ENCODE peak calls at places on chromosomes 7 and 10, in six cellular contexts. B is adrenal gland, P is cardiac muscle cell, O is AG09319, Q is AG09309, A is GM12891. W is an unnamed sample.

GRCh38 chr7:90178592-90179279 is 24.5 kb downstream of the STEAP1 start:
- DNase-seq in B (no peak), P (no peak), O (no peak), Q (peak), A (no peak), W (peak)

GRCh38 chr10:132865851-132866600 is 76.3 kb downstream of the CFAP46 start:
- DNase-seq in B (peak), P (no peak), O (no peak), Q (no peak), A (no peak), W (no peak)

GRCh38 chr7:114911411-114911810 is 10.5 kb upstream of the MDFIC start:
- DNase-seq in B (no peak), P (no peak), O (no peak), Q (no peak), A (no peak), W (no peak)

GRCh38 chr7:25032774-25033743 is 53.1 kb upstream of the OSBPL3 start:
- DNase-seq in B (no peak), P (no peak), O (no peak), Q (no peak), A (no peak), W (no peak)

GRCh38 chr7:77923419-77923818 is 124.8 kb downstream of the PHTF2 start:
- DNase-seq in B (no peak), P (peak), O (no peak), Q (no peak), A (no peak), W (peak)

GRCh38 chr7:33108931-33109757 is at the start of gene RP9:
- DNase-seq in B (peak), P (peak), O (no peak), Q (no peak), A (peak), W (peak)

GRCh38 chr10:119470920-119471702 is 71.4 kb downstream of the RGS10 start:
- DNase-seq in B (no peak), P (no peak), O (no peak), Q (no peak), A (no peak), W (no peak)

GRCh38 chr7:10974717-10975032 is 1.0 kb downstream of the PHF14 start:
- DNase-seq in B (no peak), P (no peak), O (no peak), Q (no peak), A (no peak), W (no peak)

GRCh38 chr10:60943372-60944158 is 420 bp downstream of the RHOBTB1 start:
- DNase-seq in B (peak), P (peak), O (no peak), Q (no peak), A (peak), W (peak)

GRCh38 chr7:151244156-151244870 is 4.2 kb downstream of the SMARCD3 start:
- DNase-seq in B (no peak), P (peak), O (no peak), Q (no peak), A (peak), W (peak)

GRCh38 chr7:55044791-55045190 is 26.0 kb downstream of the EGFR start:
- DNase-seq in B (no peak), P (no peak), O (no peak), Q (no peak), A (no peak), W (no peak)

GRCh38 chr10:89440262-89440661 is 25.9 kb downstream of the IFIT5 start:
- DNase-seq in B (no peak), P (no peak), O (no peak), Q (no peak), A (no peak), W (no peak)

GRCh38 chr10:95444792-95445191 is 116.4 kb downstream of the SORBS1 start:
- DNase-seq in B (no peak), P (peak), O (no peak), Q (no peak), A (no peak), W (no peak)

GRCh38 chr7:141320287-141320686 is 230.9 kb upstream of the AGK start:
- DNase-seq in B (no peak), P (no peak), O (no peak), Q (no peak), A (no peak), W (peak)

GRCh38 chr7:102044984-102045673 is 227.7 kb downstream of the CUX1 start:
- DNase-seq in B (peak), P (no peak), O (peak), Q (peak), A (no peak), W (peak)

GRCh38 chr7:457814-458510 is 61.7 kb downstream of the PDGFA start:
- DNase-seq in B (no peak), P (no peak), O (no peak), Q (no peak), A (no peak), W (no peak)

GRCh38 chr10:97185326-97186058 is at the start of gene SLIT1:
- DNase-seq in B (no peak), P (peak), O (no peak), Q (no peak), A (no peak), W (no peak)

GRCh38 chr10:124035928-124036558 is 57.4 kb downstream of the CHST15 start:
- DNase-seq in B (peak), P (no peak), O (no peak), Q (no peak), A (peak), W (no peak)

GRCh38 chr7:90180649-90181048 is 26.4 kb downstream of the STEAP1 start:
- DNase-seq in B (no peak), P (no peak), O (no peak), Q (no peak), A (no peak), W (peak)

GRCh38 chr7:115015619-115016018 is 93.7 kb downstream of the MDFIC start:
- DNase-seq in B (no peak), P (no peak), O (peak), Q (no peak), A (no peak), W (peak)

GRCh38 chr10:73950569-73950968 is 39.6 kb downstream of the PLAU start:
- DNase-seq in B (no peak), P (no peak), O (no peak), Q (no peak), A (no peak), W (no peak)

GRCh38 chr7:133641436-133641835 is 388.6 kb downstream of the EXOC4 start:
- DNase-seq in B (no peak), P (no peak), O (no peak), Q (no peak), A (no peak), W (no peak)

GRCh38 chr7:157978766-157979165 is 608.9 kb downstream of the PTPRN2 start:
- DNase-seq in B (peak), P (no peak), O (no peak), Q (no peak), A (no peak), W (no peak)

GRCh38 chr10:112269266-112269665 is 13.9 kb upstream of the TECTB start:
- DNase-seq in B (no peak), P (no peak), O (no peak), Q (no peak), A (no peak), W (no peak)

GRCh38 chr7:155298288-155298833 is 683 bp downstream of the INSIG1 start:
- DNase-seq in B (no peak), P (no peak), O (no peak), Q (no peak), A (no peak), W (no peak)

GRCh38 chr7:74502216-74502891 is 48.6 kb downstream of the GTF2IRD1 start:
- DNase-seq in B (peak), P (no peak), O (no peak), Q (no peak), A (no peak), W (no peak)

GRCh38 chr10:99906470-99906869 is 103.3 kb downstream of the DNMBP start:
- DNase-seq in B (peak), P (no peak), O (no peak), Q (no peak), A (no peak), W (peak)

GRCh38 chr7:128687131-128687530 is 15.0 kb downstream of the GARIN1A start:
- DNase-seq in B (no peak), P (no peak), O (no peak), Q (no peak), A (no peak), W (no peak)

GRCh38 chr7:95199779-95200558 is 124.4 kb downstream of the PON1 start:
- DNase-seq in B (peak), P (peak), O (no peak), Q (no peak), A (no peak), W (peak)

GRCh38 chr7:148060724-148061123 is 529.8 kb upstream of the C7orf33 start:
- DNase-seq in B (no peak), P (no peak), O (no peak), Q (no peak), A (no peak), W (no peak)

GRCh38 chr7:158732483-158733219 is 28.0 kb upstream of the NCAPG2 start:
- DNase-seq in B (no peak), P (no peak), O (no peak), Q (no peak), A (no peak), W (no peak)

GRCh38 chr10:130128922-130129321 is 7.3 kb upstream of the GLRX3 start:
- DNase-seq in B (no peak), P (no peak), O (no peak), Q (no peak), A (no peak), W (no peak)

GRCh38 chr7:128894101-128894440 is 16.4 kb downstream of the KCP start:
- DNase-seq in B (no peak), P (no peak), O (no peak), Q (no peak), A (no peak), W (no peak)

GRCh38 chr7:66505531-66506451 is 122.9 kb upstream of the KCTD7 start:
- DNase-seq in B (no peak), P (no peak), O (no peak), Q (no peak), A (no peak), W (no peak)

GRCh38 chr10:649798-650690 is 39.4 kb downstream of the DIP2C start:
- DNase-seq in B (no peak), P (no peak), O (no peak), Q (no peak), A (no peak), W (peak)

GRCh38 chr10:49279015-49279880 is 19.7 kb upstream of the C10orf71 start:
- DNase-seq in B (no peak), P (peak), O (no peak), Q (no peak), A (no peak), W (no peak)